ENCODE peak calls at places on chromosome 21, in ten cellular contexts. Z, O, A, S, R, I, B, Q, Y and H are unnamed samples.
A peak's percentile ranks its signal among the peaks of the same experiment; 100 is the strongest.

GRCh38 chr21:16248705-16249104 is 518.9 kb downstream of the USP25 start:
- DNase-seq in B (no peak), S (no peak), Z (no peak), I (no peak), R (no peak), O (no peak), A (no peak), Q (no peak), Y (no peak), H (no peak)

GRCh38 chr21:14991957-14992356 is 72.8 kb downstream of the NRIP1 start:
- DNase-seq in Y (peak; percentile 15), I (no peak), B (no peak), R (peak; percentile 35), A (no peak), S (no peak), Q (no peak), O (no peak), Z (no peak), H (no peak)

GRCh38 chr21:44374601-44375280 is 21.3 kb downstream of the TRPM2 start:
- DNase-seq in I (no peak), Y (no peak), O (no peak), B (no peak), Q (no peak), A (no peak), Z (no peak), R (no peak), S (no peak), H (no peak)

GRCh38 chr21:34997295-34997694 is 51.8 kb downstream of the RUNX1 start:
- DNase-seq in Z (no peak), S (no peak), O (no peak), R (peak; percentile 23), Y (no peak), B (no peak), Q (no peak), A (no peak), I (no peak), H (no peak)

GRCh38 chr21:35649186-35649585 is 411.1 kb downstream of the SETD4 start:
- DNase-seq in B (no peak), O (no peak), Z (no peak), Q (no peak), A (no peak), I (peak; percentile 59), S (peak; percentile 17), R (peak; percentile 48), Y (no peak), H (no peak)

GRCh38 chr21:25518491-25518911 is 88.8 kb downstream of the MRPL39 start:
- DNase-seq in Y (no peak), A (no peak), I (no peak), S (no peak), R (peak; percentile 2), Z (no peak), Q (no peak), B (no peak), O (peak; percentile 5), H (peak; percentile 9)

GRCh38 chr21:46557469-46557868 is 47.4 kb downstream of the S100B start:
- DNase-seq in R (no peak), Z (no peak), I (no peak), O (no peak), Y (no peak), Q (peak; percentile 3), A (no peak), B (no peak), S (no peak), H (no peak)

GRCh38 chr21:28459193-28459592 is 533.5 kb downstream of the LTN1 start:
- DNase-seq in R (no peak), O (no peak), Y (no peak), Q (no peak), Z (no peak), B (no peak), I (no peak), A (no peak), S (no peak), H (no peak)

GRCh38 chr21:35236090-35236489 is 187.0 kb upstream of the RUNX1 start:
- DNase-seq in Y (no peak), Z (peak; percentile 27), R (no peak), Q (no peak), B (no peak), S (no peak), I (no peak), O (no peak), A (no peak), H (no peak)

GRCh38 chr21:27734146-27734545 is 767.3 kb upstream of the ADAMTS5 start:
- DNase-seq in O (no peak), Z (no peak), A (no peak), Q (no peak), I (peak; percentile 87), R (peak; percentile 79), S (no peak), Y (no peak), B (no peak), H (no peak)

GRCh38 chr21:35273331-35273730 is 224.2 kb upstream of the RUNX1 start:
- DNase-seq in Y (no peak), O (peak; percentile 7), S (no peak), R (no peak), Z (no peak), I (no peak), Q (no peak), B (no peak), A (no peak), H (no peak)

GRCh38 chr21:31983120-31983519 is 110.3 kb downstream of the HUNK start:
- DNase-seq in A (no peak), O (no peak), Y (no peak), Q (no peak), S (no peak), R (no peak), B (no peak), I (no peak), Z (no peak), H (no peak)

GRCh38 chr21:23543334-23543733 is 2063.9 kb downstream of the MRPL39 start:
- DNase-seq in Z (no peak), R (no peak), I (no peak), B (no peak), Y (no peak), Q (no peak), S (no peak), O (no peak), A (no peak), H (no peak)

GRCh38 chr21:36704958-36705678 is 6.2 kb downstream of the SIM2 start:
- DNase-seq in Z (peak; percentile 44), R (no peak), S (no peak), I (no peak), A (no peak), O (peak; percentile 47), Y (no peak), B (no peak), Q (no peak), H (no peak)

GRCh38 chr21:37528150-37528937 is 161.8 kb downstream of the DYRK1A start:
- DNase-seq in B (no peak), S (no peak), Q (no peak), A (no peak), R (no peak), Z (no peak), Y (no peak), I (no peak), O (no peak), H (no peak)

GRCh38 chr21:20045197-20045596 is 953.0 kb upstream of the NCAM2 start:
- DNase-seq in Z (no peak), S (no peak), Y (no peak), O (no peak), Q (no peak), A (no peak), R (no peak), B (no peak), I (no peak), H (no peak)

DNA sequence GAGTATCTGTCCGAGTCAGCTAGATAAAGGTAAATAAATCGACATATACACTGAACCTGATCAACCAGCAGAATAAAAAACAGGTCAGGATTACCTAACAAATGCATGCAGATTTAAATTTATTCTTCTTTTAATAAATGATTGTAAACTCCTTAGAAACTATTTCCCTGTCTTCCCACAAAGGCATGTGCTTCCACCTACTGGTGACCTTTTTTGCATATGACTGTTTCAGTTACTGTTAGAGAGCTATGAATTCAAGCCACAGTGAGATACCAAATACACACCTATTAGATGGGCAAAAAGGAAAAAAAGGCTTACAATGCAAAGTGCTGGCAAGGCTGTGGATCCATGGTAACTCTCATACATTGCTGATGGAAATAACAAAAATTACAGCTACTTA is 957.4 kb upstream of the NCAM2 start:
- DNase-seq in I (no peak), A (no peak), Z (no peak), B (no peak), R (no peak), O (no peak), Y (no peak), S (no peak), Q (no peak), H (no peak)
- TF ChIP-seq CTCF in I (no peak), A (peak; percentile 57), Z (no peak), B (no peak), R (no peak), O (peak; percentile 48), Y (no peak), S (no peak), Q (peak; percentile 48), H (peak; percentile 12)

GRCh38 chr21:40020651-40021050 is 153.4 kb downstream of the PCP4 start:
- DNase-seq in B (no peak), Z (no peak), O (no peak), R (no peak), A (no peak), S (no peak), I (no peak), Y (no peak), Q (no peak), H (no peak)
- TF ChIP-seq CTCF in B (no peak), Z (no peak), O (no peak), R (no peak), A (no peak), S (no peak), I (no peak), Y (no peak), Q (no peak), H (no peak)

GRCh38 chr21:30444204-30444603 is 4.1 kb downstream of the KRTAP15-1 start:
- DNase-seq in Q (no peak), S (no peak), R (no peak), O (peak; percentile 18), Z (no peak), B (no peak), Y (no peak), A (no peak), I (no peak), H (peak; percentile 40)
- TF ChIP-seq CTCF in Q (no peak), S (no peak), R (no peak), O (no peak), Z (no peak), B (no peak), Y (no peak), A (no peak), I (no peak), H (no peak)

GRCh38 chr21:45405819-45406762 is 1.1 kb downstream of the COL18A1 start:
- DNase-seq in Y (peak; percentile 45), A (no peak), O (peak; percentile 95), Z (no peak), R (no peak), I (peak; percentile 50), B (no peak), Q (no peak), S (no peak), H (peak; percentile 53)
- TF ChIP-seq CTCF in Y (no peak), A (no peak), O (no peak), Z (no peak), R (no peak), I (no peak), B (no peak), Q (no peak), S (no peak), H (no peak)

GRCh38 chr21:41411449-41412089 is 14.5 kb upstream of the MX1 start:
- DNase-seq in A (no peak), R (peak; percentile 25), I (no peak), B (no peak), S (no peak), Q (no peak), Y (peak; percentile 87), O (no peak), Z (no peak), H (no peak)
- TF ChIP-seq CTCF in A (peak; percentile 25), R (peak; percentile 16), I (peak; percentile 24), B (no peak), S (no peak), Q (no peak), Y (peak; percentile 31), O (peak; percentile 3), Z (no peak), H (no peak)